ENCODE peak calls at places on chromosomes 12 and 14, in nine cellular contexts. One of them, this sample, is unnamed.

GRCh38 chr14:100096656-100097055 is 31.4 kb downstream of the EVL start:
- DNase-seq in B cell: no peak
- DNase-seq in lower leg skin: no peak
- DNase-seq in body of pancreas: no peak
- DNase-seq in transverse colon: no peak
- DNase-seq in nephron progenitor cell: no peak
- DNase-seq in GM06990: no peak
- DNase-seq in cardiac muscle cell: peak
- DNase-seq in left ventricle myocardium inferior: no peak
- DNase-seq in this sample: no peak

GRCh38 chr14:73142216-73142615 is 5.9 kb downstream of the PSEN1 start:
- DNase-seq in lower leg skin: no peak
- DNase-seq in left ventricle myocardium inferior: no peak
- DNase-seq in B cell: no peak
- DNase-seq in GM06990: no peak
- DNase-seq in transverse colon: no peak
- DNase-seq in nephron progenitor cell: no peak
- DNase-seq in cardiac muscle cell: no peak
- DNase-seq in body of pancreas: no peak
- DNase-seq in this sample: no peak

GRCh38 chr12:116620801-116621593 is 61.8 kb downstream of the MAP1LC3B2 start:
- DNase-seq in lower leg skin: no peak
- DNase-seq in left ventricle myocardium inferior: no peak
- DNase-seq in nephron progenitor cell: no peak
- DNase-seq in transverse colon: no peak
- DNase-seq in GM06990: no peak
- DNase-seq in cardiac muscle cell: no peak
- DNase-seq in B cell: no peak
- DNase-seq in body of pancreas: no peak
- DNase-seq in this sample: no peak

GRCh38 chr12:52171950-52172512 is 19.8 kb downstream of the KRT80 start:
- DNase-seq in lower leg skin: no peak
- DNase-seq in B cell: no peak
- DNase-seq in nephron progenitor cell: peak
- DNase-seq in GM06990: no peak
- DNase-seq in left ventricle myocardium inferior: no peak
- DNase-seq in body of pancreas: peak
- DNase-seq in transverse colon: peak
- DNase-seq in cardiac muscle cell: no peak
- DNase-seq in this sample: peak

GRCh38 chr12:128687851-128688250 is 135.9 kb downstream of the SLC15A4 start:
- DNase-seq in lower leg skin: no peak
- DNase-seq in left ventricle myocardium inferior: no peak
- DNase-seq in nephron progenitor cell: no peak
- DNase-seq in B cell: no peak
- DNase-seq in cardiac muscle cell: no peak
- DNase-seq in GM06990: no peak
- DNase-seq in body of pancreas: no peak
- DNase-seq in transverse colon: no peak
- DNase-seq in this sample: no peak

GRCh38 chr12:28296287-28296686 is 106.0 kb downstream of the CCDC91 start:
- DNase-seq in lower leg skin: no peak
- DNase-seq in cardiac muscle cell: no peak
- DNase-seq in transverse colon: no peak
- DNase-seq in body of pancreas: no peak
- DNase-seq in B cell: no peak
- DNase-seq in left ventricle myocardium inferior: no peak
- DNase-seq in GM06990: no peak
- DNase-seq in nephron progenitor cell: no peak
- DNase-seq in this sample: no peak

GRCh38 chr14:36767603-36768281 is 106.1 kb downstream of the PAX9 start:
- DNase-seq in GM06990: no peak
- DNase-seq in B cell: no peak
- DNase-seq in left ventricle myocardium inferior: no peak
- DNase-seq in lower leg skin: no peak
- DNase-seq in transverse colon: no peak
- DNase-seq in cardiac muscle cell: no peak
- DNase-seq in nephron progenitor cell: peak
- DNase-seq in body of pancreas: no peak
- DNase-seq in this sample: no peak

GRCh38 chr14:100203962-100204834 is 34.7 kb upstream of the YY1 start:
- DNase-seq in nephron progenitor cell: no peak
- DNase-seq in cardiac muscle cell: peak
- DNase-seq in left ventricle myocardium inferior: no peak
- DNase-seq in B cell: no peak
- DNase-seq in lower leg skin: no peak
- DNase-seq in transverse colon: no peak
- DNase-seq in GM06990: no peak
- DNase-seq in body of pancreas: peak
- DNase-seq in this sample: no peak

GRCh38 chr12:115185529-115185928 is 501.6 kb upstream of the TBX3 start:
- DNase-seq in B cell: no peak
- DNase-seq in transverse colon: no peak
- DNase-seq in lower leg skin: no peak
- DNase-seq in GM06990: no peak
- DNase-seq in cardiac muscle cell: peak
- DNase-seq in nephron progenitor cell: no peak
- DNase-seq in left ventricle myocardium inferior: no peak
- DNase-seq in body of pancreas: no peak
- DNase-seq in this sample: no peak

GRCh38 chr12:127579446-127579845 is 687.5 kb upstream of the TMEM132C start:
- DNase-seq in cardiac muscle cell: no peak
- DNase-seq in B cell: no peak
- DNase-seq in GM06990: no peak
- DNase-seq in transverse colon: no peak
- DNase-seq in lower leg skin: peak
- DNase-seq in nephron progenitor cell: no peak
- DNase-seq in left ventricle myocardium inferior: no peak
- DNase-seq in body of pancreas: no peak
- DNase-seq in this sample: no peak

GRCh38 chr12:68506619-68507018 is 104.1 kb upstream of the RAP1B start:
- DNase-seq in body of pancreas: no peak
- DNase-seq in B cell: no peak
- DNase-seq in left ventricle myocardium inferior: no peak
- DNase-seq in lower leg skin: no peak
- DNase-seq in nephron progenitor cell: no peak
- DNase-seq in transverse colon: no peak
- DNase-seq in cardiac muscle cell: no peak
- DNase-seq in GM06990: no peak
- DNase-seq in this sample: no peak

GRCh38 chr12:46209914-46210834 is 58.7 kb downstream of the SLC38A1 start:
- DNase-seq in nephron progenitor cell: no peak
- DNase-seq in lower leg skin: no peak
- DNase-seq in cardiac muscle cell: peak
- DNase-seq in transverse colon: peak
- DNase-seq in GM06990: peak
- DNase-seq in left ventricle myocardium inferior: peak
- DNase-seq in body of pancreas: peak
- DNase-seq in B cell: peak
- DNase-seq in this sample: no peak

GRCh38 chr12:110436231-110436630 is 13.9 kb downstream of the ARPC3 start:
- DNase-seq in B cell: no peak
- DNase-seq in nephron progenitor cell: no peak
- DNase-seq in body of pancreas: no peak
- DNase-seq in left ventricle myocardium inferior: no peak
- DNase-seq in lower leg skin: no peak
- DNase-seq in GM06990: no peak
- DNase-seq in transverse colon: no peak
- DNase-seq in cardiac muscle cell: peak
- DNase-seq in this sample: no peak

GRCh38 chr14:103016071-103016470 is 41.3 kb downstream of the CDC42BPB start:
- DNase-seq in left ventricle myocardium inferior: peak
- DNase-seq in nephron progenitor cell: no peak
- DNase-seq in body of pancreas: no peak
- DNase-seq in transverse colon: no peak
- DNase-seq in cardiac muscle cell: no peak
- DNase-seq in lower leg skin: no peak
- DNase-seq in B cell: no peak
- DNase-seq in GM06990: no peak
- DNase-seq in this sample: no peak

GRCh38 chr14:104883681-104884361 is 18.8 kb downstream of the CEP170B start:
- DNase-seq in B cell: no peak
- DNase-seq in body of pancreas: no peak
- DNase-seq in lower leg skin: no peak
- DNase-seq in nephron progenitor cell: no peak
- DNase-seq in left ventricle myocardium inferior: peak
- DNase-seq in cardiac muscle cell: no peak
- DNase-seq in GM06990: peak
- DNase-seq in transverse colon: no peak
- DNase-seq in this sample: no peak

GRCh38 chr12:113582521-113583218 is 111.0 kb upstream of the LHX5 start:
- DNase-seq in transverse colon: no peak
- DNase-seq in lower leg skin: no peak
- DNase-seq in left ventricle myocardium inferior: no peak
- DNase-seq in cardiac muscle cell: peak
- DNase-seq in GM06990: no peak
- DNase-seq in body of pancreas: no peak
- DNase-seq in B cell: no peak
- DNase-seq in nephron progenitor cell: peak
- DNase-seq in this sample: no peak

GRCh38 chr14:63155511-63156189 is 48.6 kb upstream of the RHOJ start:
- DNase-seq in nephron progenitor cell: no peak
- DNase-seq in cardiac muscle cell: peak
- DNase-seq in body of pancreas: no peak
- DNase-seq in GM06990: no peak
- DNase-seq in B cell: no peak
- DNase-seq in left ventricle myocardium inferior: no peak
- DNase-seq in lower leg skin: no peak
- DNase-seq in transverse colon: no peak
- DNase-seq in this sample: no peak
- TF ChIP-seq CTCF in nephron progenitor cell: no peak
- TF ChIP-seq CTCF in cardiac muscle cell: no peak
- TF ChIP-seq CTCF in body of pancreas: no peak
- TF ChIP-seq CTCF in GM06990: no peak
- TF ChIP-seq CTCF in B cell: no peak
- TF ChIP-seq CTCF in left ventricle myocardium inferior: no peak
- TF ChIP-seq CTCF in lower leg skin: no peak
- TF ChIP-seq CTCF in transverse colon: no peak
- TF ChIP-seq CTCF in this sample: no peak

DNA sequence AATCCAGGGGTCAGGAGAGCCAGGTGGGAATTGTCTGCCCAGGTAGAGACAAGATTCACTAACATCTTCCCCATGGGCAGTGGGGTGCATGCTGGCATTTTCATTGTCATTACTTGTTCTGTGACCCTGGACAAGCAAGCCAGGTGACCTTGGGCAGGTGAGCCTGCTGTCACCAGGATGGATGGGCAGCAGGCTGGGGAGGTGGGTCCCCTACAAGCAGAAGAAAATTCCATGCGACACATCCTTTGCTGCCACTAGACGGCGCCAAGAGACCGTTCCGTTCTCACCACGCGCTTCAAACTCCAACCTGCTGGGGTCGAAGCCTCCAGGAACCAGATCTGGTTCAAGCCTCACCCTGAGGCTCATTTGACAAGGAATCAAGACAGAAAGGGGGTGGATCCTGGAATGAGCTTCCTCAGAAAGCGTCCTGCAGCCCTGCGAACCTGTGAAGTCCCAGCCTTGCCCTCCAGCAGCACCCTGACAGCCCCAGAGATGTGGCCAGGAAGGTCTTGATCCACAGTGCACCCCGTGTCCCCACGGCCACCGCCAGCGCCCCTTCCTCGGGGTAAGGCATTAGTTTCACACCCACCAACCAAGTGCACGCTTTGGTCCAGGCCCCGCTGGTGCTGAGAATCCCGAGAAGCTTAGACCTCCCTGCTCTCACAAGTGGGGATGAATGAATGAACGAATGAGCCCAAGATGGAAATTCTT is 3.2 kb upstream of the DYNC1H1 start:
- DNase-seq in cardiac muscle cell: peak
- DNase-seq in lower leg skin: peak
- DNase-seq in GM06990: peak
- DNase-seq in body of pancreas: peak
- DNase-seq in nephron progenitor cell: peak
- DNase-seq in left ventricle myocardium inferior: peak
- DNase-seq in B cell: peak
- DNase-seq in transverse colon: peak
- DNase-seq in this sample: peak
- TF ChIP-seq CTCF in cardiac muscle cell: peak
- TF ChIP-seq CTCF in lower leg skin: peak
- TF ChIP-seq CTCF in GM06990: peak
- TF ChIP-seq CTCF in body of pancreas: peak
- TF ChIP-seq CTCF in nephron progenitor cell: peak
- TF ChIP-seq CTCF in left ventricle myocardium inferior: peak
- TF ChIP-seq CTCF in B cell: peak
- TF ChIP-seq CTCF in transverse colon: peak
- TF ChIP-seq CTCF in this sample: peak

GRCh38 chr14:67425603-67426002 is 13.6 kb upstream of the PLEK2 start:
- DNase-seq in body of pancreas: no peak
- DNase-seq in transverse colon: no peak
- DNase-seq in lower leg skin: no peak
- DNase-seq in cardiac muscle cell: no peak
- DNase-seq in left ventricle myocardium inferior: no peak
- DNase-seq in B cell: no peak
- DNase-seq in GM06990: no peak
- DNase-seq in nephron progenitor cell: no peak
- DNase-seq in this sample: no peak

GRCh38 chr14:67426161-67426560 is 14.2 kb upstream of the PLEK2 start:
- DNase-seq in B cell: peak
- DNase-seq in left ventricle myocardium inferior: no peak
- DNase-seq in GM06990: no peak
- DNase-seq in cardiac muscle cell: no peak
- DNase-seq in lower leg skin: no peak
- DNase-seq in transverse colon: no peak
- DNase-seq in nephron progenitor cell: no peak
- DNase-seq in body of pancreas: no peak
- DNase-seq in this sample: no peak

GRCh38 chr14:67426983-67427601 is 15.1 kb upstream of the PLEK2 start:
- DNase-seq in B cell: peak
- DNase-seq in nephron progenitor cell: peak
- DNase-seq in body of pancreas: peak
- DNase-seq in lower leg skin: peak
- DNase-seq in GM06990: peak
- DNase-seq in cardiac muscle cell: peak
- DNase-seq in transverse colon: peak
- DNase-seq in left ventricle myocardium inferior: peak
- DNase-seq in this sample: peak

GRCh38 chr14:67429651-67430205 is 17.8 kb upstream of the PLEK2 start:
- DNase-seq in cardiac muscle cell: no peak
- DNase-seq in transverse colon: no peak
- DNase-seq in body of pancreas: no peak
- DNase-seq in left ventricle myocardium inferior: no peak
- DNase-seq in GM06990: no peak
- DNase-seq in B cell: no peak
- DNase-seq in nephron progenitor cell: no peak
- DNase-seq in lower leg skin: no peak
- DNase-seq in this sample: no peak

GRCh38 chr14:67428501-67429031 is 16.6 kb upstream of the PLEK2 start:
- DNase-seq in lower leg skin: no peak
- DNase-seq in transverse colon: peak
- DNase-seq in GM06990: no peak
- DNase-seq in nephron progenitor cell: no peak
- DNase-seq in left ventricle myocardium inferior: no peak
- DNase-seq in B cell: no peak
- DNase-seq in cardiac muscle cell: peak
- DNase-seq in body of pancreas: peak
- DNase-seq in this sample: no peak
- TF ChIP-seq CTCF in lower leg skin: no peak
- TF ChIP-seq CTCF in transverse colon: no peak
- TF ChIP-seq CTCF in GM06990: no peak
- TF ChIP-seq CTCF in nephron progenitor cell: no peak
- TF ChIP-seq CTCF in left ventricle myocardium inferior: no peak
- TF ChIP-seq CTCF in B cell: no peak
- TF ChIP-seq CTCF in cardiac muscle cell: no peak
- TF ChIP-seq CTCF in body of pancreas: no peak
- TF ChIP-seq CTCF in this sample: no peak

GRCh38 chr12:118103601-118104382 is at the start of gene VSIG10:
- DNase-seq in body of pancreas: peak
- DNase-seq in left ventricle myocardium inferior: peak
- DNase-seq in B cell: no peak
- DNase-seq in nephron progenitor cell: peak
- DNase-seq in cardiac muscle cell: peak
- DNase-seq in transverse colon: peak
- DNase-seq in lower leg skin: peak
- DNase-seq in GM06990: peak
- DNase-seq in this sample: peak
- TF ChIP-seq CTCF in body of pancreas: no peak
- TF ChIP-seq CTCF in left ventricle myocardium inferior: peak
- TF ChIP-seq CTCF in B cell: no peak
- TF ChIP-seq CTCF in nephron progenitor cell: no peak
- TF ChIP-seq CTCF in cardiac muscle cell: no peak
- TF ChIP-seq CTCF in transverse colon: no peak
- TF ChIP-seq CTCF in lower leg skin: no peak
- TF ChIP-seq CTCF in GM06990: no peak
- TF ChIP-seq CTCF in this sample: no peak

This sample was measured in endothelial cell.